ENCODE peak calls at places on chromosomes 4 and X, in four cellular contexts. O, F, I and U are unnamed samples.

GRCh38 chrX:34130501-34130900 is 1.6 kb downstream of the FAM47A start:
- DNase-seq in O (no peak), I (no peak), F (no peak), U (no peak)

GRCh38 chr4:118842055-118842454 is 6.1 kb upstream of the SEC24D start:
- DNase-seq in F (peak; percentile 71), O (no peak), I (no peak), U (no peak)

GRCh38 chr4:15345134-15345533 is 82.7 kb upstream of the C1QTNF7 start:
- DNase-seq in I (no peak), O (no peak), F (no peak), U (no peak)

GRCh38 chrX:15947648-15948317 is 93.2 kb upstream of the AP1S2 start:
- DNase-seq in I (no peak), F (peak; percentile 80), O (no peak), U (no peak)

GRCh38 chr4:8192748-8193738 is 6.0 kb upstream of the SH3TC1 start:
- DNase-seq in O (peak; percentile 75), F (peak; percentile 43), I (no peak), U (peak; percentile 76)

GRCh38 chrX:74420194-74421035 is 878 bp upstream of the SLC16A2 start:
- DNase-seq in O (no peak), I (no peak), F (peak; percentile 89), U (peak; percentile 20)

GRCh38 chrX:82451725-82452124 is 1056.4 kb upstream of the POU3F4 start:
- DNase-seq in O (no peak), F (no peak), I (no peak), U (no peak)

GRCh38 chr4:16114546-16114945 is 30.7 kb upstream of the PROM1 start:
- DNase-seq in O (no peak), F (no peak), I (no peak), U (no peak)

GRCh38 chr4:1981251-1982055 is 27.3 kb downstream of the NELFA start:
- DNase-seq in O (no peak), I (no peak), F (peak; percentile 29), U (no peak)

GRCh38 chrX:134625315-134625718 is 33.0 kb downstream of the PLAC1 start:
- DNase-seq in I (no peak), O (no peak), F (peak; percentile 40), U (no peak)

GRCh38 chr4:140094701-140095420 is 59.1 kb downstream of the MAML3 start:
- DNase-seq in O (no peak), F (peak; percentile 85), I (no peak), U (no peak)

GRCh38 chr4:10808591-10808990 is 124.0 kb upstream of the CLNK start:
- DNase-seq in O (no peak), I (no peak), F (peak; percentile 21), U (no peak)

GRCh38 chr4:159455675-159456235 is 352.9 kb downstream of the RAPGEF2 start:
- DNase-seq in F (peak; percentile 53), I (no peak), O (no peak), U (peak; percentile 34)

GRCh38 chr4:148790246-148790645 is 348.0 kb upstream of the NR3C2 start:
- DNase-seq in I (no peak), O (no peak), F (no peak), U (no peak)

GRCh38 chr4:8528713-8529112 is 51.5 kb upstream of the GPR78 start:
- DNase-seq in I (no peak), O (no peak), F (peak; percentile 95), U (no peak)

GRCh38 chr4:136355970-136356369 is 1176.3 kb downstream of the PCDH18 start:
- DNase-seq in I (no peak), O (no peak), F (no peak), U (no peak)

GRCh38 chr4:37631551-37631950 is 54.6 kb downstream of the RELL1 start:
- DNase-seq in I (no peak), O (no peak), F (no peak), U (no peak)

GRCh38 chrX:110418220-110418856 is 59.7 kb downstream of the RTL9 start:
- DNase-seq in I (no peak), F (peak; percentile 70), O (no peak), U (no peak)

GRCh38 chr4:175017751-175018150 is 99.6 kb downstream of the ADAM29 start:
- DNase-seq in F (no peak), O (no peak), I (no peak), U (no peak)

GRCh38 chr4:61200991-61201526 is 933 bp downstream of the ADGRL3 start:
- DNase-seq in F (no peak), I (no peak), O (no peak), U (peak; percentile 25)

GRCh38 chr4:2081540-2081939 is 22.4 kb downstream of the NAT8L start:
- DNase-seq in I (no peak), F (no peak), O (no peak), U (peak; percentile 4)

GRCh38 chr4:6105311-6105911 is 87.2 kb upstream of the C4orf50 start:
- DNase-seq in F (no peak), I (no peak), O (no peak), U (no peak)

GRCh38 chr4:186676531-186677158 is 47.0 kb downstream of the FAT1 start:
- DNase-seq in I (no peak), F (peak; percentile 88), O (no peak), U (no peak)

GRCh38 chr4:84799318-84799717 is 167.2 kb downstream of the WDFY3 start:
- DNase-seq in O (no peak), F (no peak), I (no peak), U (no peak)

GRCh38 chrX:13791559-13791958 is 25.3 kb downstream of the GPM6B start:
- DNase-seq in O (no peak), F (no peak), I (no peak), U (no peak)

GRCh38 chrX:23276475-23276874 is 58.2 kb upstream of the PTCHD1 start:
- DNase-seq in O (no peak), I (no peak), F (no peak), U (no peak)

GRCh38 chr4:42205551-42205950 is 53.1 kb upstream of the BEND4 start:
- DNase-seq in F (no peak), O (no peak), I (no peak), U (no peak)

GRCh38 chr4:149344436-149344835 is 471.2 kb downstream of the IQCM start:
- DNase-seq in O (no peak), I (no peak), F (peak; percentile 46), U (no peak)

GRCh38 chrX:40291553-40291952 is 193.8 kb upstream of the BCOR start:
- DNase-seq in I (no peak), F (no peak), O (no peak), U (no peak)

GRCh38 chr4:17614416-17615299 is at the start of gene MED28:
- DNase-seq in I (peak; percentile 89), O (peak; percentile 87), F (peak; percentile 94), U (peak; percentile 94)